ENCODE peak calls at places on chromosomes 1 and 21, in ten cellular contexts. M is fibroblast of lung, L is OCI-LY7, A is PC-3, E is GM23338, V is MM.1S, U is neuronal stem cell, W is GM23248, Z is H9, G is hepatocyte. Q is an unnamed sample.

GRCh38 chr1:170670751-170671628 is 7.1 kb downstream of the PRRX1 start:
- DNase-seq in M (peak; percentile 66), L (no peak), A (no peak), E (peak; percentile 82), V (no peak), U (no peak), W (peak; percentile 90), Z (peak; percentile 77), G (peak; percentile 74), Q (no peak)

GRCh38 chr1:46757256-46757955 is 38.5 kb upstream of the EFCAB14 start:
- DNase-seq in M (no peak), L (no peak), A (peak; percentile 80), E (peak; percentile 67), V (no peak), U (no peak), W (peak; percentile 9), Z (peak; percentile 58), G (no peak), Q (no peak)

GRCh38 chr21:44426663-44427191 is 28.6 kb upstream of the LRRC3 start:
- DNase-seq in M (no peak), L (no peak), A (no peak), E (no peak), V (no peak), U (no peak), W (no peak), Z (peak; percentile 25), G (no peak), Q (no peak)

GRCh38 chr1:229456016-229456415 is 22.1 kb upstream of the ACTA1 start:
- DNase-seq in M (peak; percentile 29), L (no peak), A (peak; percentile 55), E (no peak), V (no peak), U (no peak), W (no peak), Z (no peak), G (no peak), Q (no peak)

GRCh38 chr1:204637985-204638356 is 47.6 kb downstream of the LRRN2 start:
- DNase-seq in M (no peak), L (no peak), A (no peak), E (no peak), V (no peak), U (peak; percentile 26), W (peak; percentile 67), Z (no peak), G (peak; percentile 55), Q (no peak)

GRCh38 chr1:59751801-59752200 is 62.9 kb upstream of the HOOK1 start:
- DNase-seq in M (no peak), L (no peak), A (no peak), E (no peak), V (no peak), U (no peak), W (peak; percentile 39), Z (no peak), G (no peak), Q (no peak)

GRCh38 chr1:9440763-9441194 is 98.5 kb upstream of the SLC25A33 start:
- DNase-seq in M (no peak), L (no peak), A (no peak), E (no peak), V (no peak), U (no peak), W (no peak), Z (no peak), G (no peak), Q (no peak)

GRCh38 chr1:153685578-153686340 is 7.3 kb downstream of the NPR1 start:
- DNase-seq in M (no peak), L (no peak), A (no peak), E (no peak), V (no peak), U (no peak), W (no peak), Z (no peak), G (no peak), Q (no peak)

GRCh38 chr1:192802406-192802805 is 6.4 kb upstream of the RGS2 start:
- DNase-seq in M (no peak), L (no peak), A (no peak), E (no peak), V (no peak), U (no peak), W (no peak), Z (no peak), G (no peak), Q (peak; percentile 11)

GRCh38 chr1:173400387-173400995 is 76.6 kb upstream of the PRDX6 start:
- DNase-seq in M (no peak), L (no peak), A (no peak), E (peak; percentile 57), V (no peak), U (no peak), W (no peak), Z (no peak), G (no peak), Q (no peak)

GRCh38 chr21:45590246-45590725 is 48.0 kb upstream of the SLC19A1 start:
- DNase-seq in M (peak; percentile 70), L (peak; percentile 5), A (peak; percentile 17), E (peak; percentile 83), V (peak; percentile 35), U (no peak), W (peak; percentile 70), Z (peak; percentile 82), G (peak; percentile 76), Q (no peak)

GRCh38 chr21:39386194-39386593 is 37.3 kb upstream of the HMGN1 start:
- DNase-seq in M (peak; percentile 17), L (no peak), A (no peak), E (no peak), V (no peak), U (no peak), W (no peak), Z (peak; percentile 38), G (no peak), Q (no peak)

GRCh38 chr1:68083686-68084085 is 33.3 kb upstream of the DIRAS3 start:
- DNase-seq in M (no peak), L (no peak), A (no peak), E (no peak), V (no peak), U (no peak), W (no peak), Z (no peak), G (no peak), Q (no peak)

GRCh38 chr1:156420209-156421061 is 51.4 kb downstream of the RHBG start:
- DNase-seq in M (no peak), L (no peak), A (no peak), E (peak; percentile 70), V (peak; percentile 79), U (no peak), W (peak; percentile 33), Z (peak; percentile 41), G (no peak), Q (no peak)

GRCh38 chr1:11562664-11563063 is 83.7 kb downstream of the DISP3 start:
- DNase-seq in M (no peak), L (no peak), A (no peak), E (no peak), V (no peak), U (no peak), W (no peak), Z (no peak), G (no peak), Q (no peak)

GRCh38 chr1:234541281-234541975 is 62.4 kb upstream of the TARBP1 start:
- DNase-seq in M (peak; percentile 53), L (no peak), A (peak; percentile 64), E (no peak), V (no peak), U (no peak), W (peak; percentile 84), Z (no peak), G (no peak), Q (no peak)

GRCh38 chr1:204483791-204484190 is 10.8 kb downstream of the PIK3C2B start:
- DNase-seq in M (no peak), L (no peak), A (no peak), E (no peak), V (no peak), U (no peak), W (no peak), Z (no peak), G (no peak), Q (no peak)

GRCh38 chr1:221868894-221869293 is 127.0 kb upstream of the DUSP10 start:
- DNase-seq in M (peak; percentile 83), L (no peak), A (peak; percentile 93), E (no peak), V (no peak), U (no peak), W (peak; percentile 88), Z (no peak), G (no peak), Q (no peak)

GRCh38 chr1:200238311-200238710 is 171.5 kb downstream of the ZNF281 start:
- DNase-seq in M (no peak), L (no peak), A (no peak), E (no peak), V (no peak), U (no peak), W (peak; percentile 55), Z (no peak), G (no peak), Q (no peak)

GRCh38 chr1:71492298-71493041 is 411.6 kb upstream of the ZRANB2 start:
- DNase-seq in M (no peak), L (no peak), A (no peak), E (no peak), V (peak; percentile 9), U (no peak), W (no peak), Z (no peak), G (no peak), Q (no peak)
- H2AFZ ChIP-seq in M (no peak overlapping the region), L (no peak overlapping the region), A (no peak overlapping the region), E (no peak overlapping the region), V (no peak overlapping the region), U (no peak overlapping the region), W (no peak overlapping the region), Z (no peak overlapping the region), G (no peak overlapping the region), Q (no peak overlapping the region)

DNA sequence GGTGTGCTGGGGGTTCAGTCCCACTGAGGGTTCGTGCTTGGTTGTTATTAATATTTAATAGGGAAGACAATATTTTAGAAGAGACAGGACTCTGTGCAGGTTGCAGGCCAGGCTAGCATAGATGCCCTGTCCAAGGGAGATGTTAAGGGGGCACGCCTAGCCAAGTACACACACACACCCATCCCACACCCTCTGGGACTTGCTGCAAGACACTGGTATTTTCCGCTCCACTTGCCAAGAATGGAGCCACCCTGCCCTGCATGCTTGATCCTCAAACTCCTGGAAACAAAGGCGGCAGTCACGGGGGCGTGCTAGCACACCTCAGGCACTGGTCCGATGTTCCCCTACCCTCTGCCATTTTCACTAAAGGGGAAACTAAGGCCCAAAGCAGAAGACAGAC is 99.1 kb downstream of the MRPL37 start:
- DNase-seq in M (no peak), L (no peak), A (no peak), E (no peak), V (no peak), U (peak; percentile 37), W (peak; percentile 49), Z (no peak), G (no peak), Q (no peak)
- H2AFZ ChIP-seq in M (no peak overlapping the region), L (no peak overlapping the region), A (no peak overlapping the region), E (no peak overlapping the region), V (no peak overlapping the region), U (no peak overlapping the region), W (no peak overlapping the region), Z (no peak overlapping the region), G (no peak overlapping the region), Q (no peak overlapping the region)

GRCh38 chr1:218742478-218743260 is 397.5 kb downstream of the TGFB2 start:
- DNase-seq in M (no peak), L (no peak), A (peak; percentile 72), E (no peak), V (no peak), U (no peak), W (peak; percentile 16), Z (no peak), G (no peak), Q (no peak)
- H2AFZ ChIP-seq in M (no peak overlapping the region), L (no peak overlapping the region), A (peak overlapping the region; percentile 5), E (no peak overlapping the region), V (no peak overlapping the region), U (peak overlapping the region; percentile 32), W (no peak overlapping the region), Z (no peak overlapping the region), G (no peak overlapping the region), Q (no peak overlapping the region)

GRCh38 chr21:19507682-19508260 is 1104.2 kb upstream of the TMPRSS15 start:
- DNase-seq in M (no peak), L (peak; percentile 3), A (peak; percentile 28), E (peak; percentile 65), V (peak; percentile 18), U (no peak), W (no peak), Z (no peak), G (peak; percentile 15), Q (no peak)
- H2AFZ ChIP-seq in M (no peak overlapping the region), L (no peak overlapping the region), A (no peak overlapping the region), E (no peak overlapping the region), V (no peak overlapping the region), U (no peak overlapping the region), W (no peak overlapping the region), Z (no peak overlapping the region), G (no peak overlapping the region), Q (no peak overlapping the region)